ENCODE peak calls at places on chromosomes 6 and 20, in seven cellular contexts. V is SK-N-SH, O is stomach, H is A549, I is suprapubic skin, P is transverse colon, Y is H1. E is an unnamed sample. For H3K4me1, the result is how much of the 10 kb centered on the place peaks cover.

GRCh38 chr20:43910564-43910963 is 4.1 kb upstream of the TOX2 start:
- DNase-seq in V (no peak), O (no peak), H (no peak), I (no peak), P (no peak), Y (no peak), E (no peak)

GRCh38 chr6:154868143-154868594 is 126.9 kb upstream of the TIAM2 start:
- DNase-seq in V (peak), O (no peak), H (peak), I (no peak), P (no peak), Y (no peak), E (no peak)

GRCh38 chr6:170434114-170434820 is 118.8 kb downstream of the PSMB1 start:
- DNase-seq in V (no peak), O (no peak), H (no peak), I (no peak), P (no peak), Y (no peak), E (no peak)

GRCh38 chr6:135464634-135465033 is 32.9 kb downstream of the AHI1 start:
- DNase-seq in V (no peak), O (no peak), H (no peak), I (no peak), P (no peak), Y (no peak), E (no peak)

GRCh38 chr6:70633870-70634269 is 33.8 kb upstream of the SMAP1 start:
- DNase-seq in V (no peak), O (no peak), H (no peak), I (no peak), P (no peak), Y (no peak), E (no peak)

GRCh38 chr6:43768983-43769525 is 957 bp upstream of the VEGFA start:
- DNase-seq in V (peak), O (no peak), H (no peak), I (no peak), P (no peak), Y (no peak), E (peak)

GRCh38 chr6:155274533-155274932 is 10.7 kb downstream of the CLDN20 start:
- DNase-seq in V (no peak), O (no peak), H (no peak), I (no peak), P (no peak), Y (no peak), E (no peak)

GRCh38 chr6:42124223-42124836 is 18.1 kb downstream of the C6orf132 start:
- DNase-seq in V (no peak), O (no peak), H (no peak), I (no peak), P (no peak), Y (no peak), E (no peak)

GRCh38 chr20:23753589-23753988 is 2.9 kb upstream of the CST1 start:
- DNase-seq in V (no peak), O (no peak), H (no peak), I (no peak), P (no peak), Y (no peak), E (no peak)

GRCh38 chr20:4951299-4951698 is 50.0 kb downstream of the SLC23A2 start:
- DNase-seq in V (no peak), O (no peak), H (peak), I (no peak), P (no peak), Y (no peak), E (no peak)

GRCh38 chr6:84150680-84151079 is 76.8 kb downstream of the CEP162 start:
- DNase-seq in V (no peak), O (no peak), H (no peak), I (no peak), P (no peak), Y (no peak), E (no peak)

GRCh38 chr20:7272512-7272911 is 505.0 kb downstream of the BMP2 start:
- DNase-seq in V (no peak), O (no peak), H (no peak), I (no peak), P (no peak), Y (no peak), E (no peak)

GRCh38 chr20:15675151-15675550 is 898.1 kb downstream of the KIF16B start:
- DNase-seq in V (peak), O (no peak), H (no peak), I (no peak), P (no peak), Y (no peak), E (no peak)

GRCh38 chr6:324729-325125 is 32.4 kb downstream of the DUSP22 start:
- DNase-seq in V (no peak), O (no peak), H (no peak), I (no peak), P (peak), Y (no peak), E (no peak)

GRCh38 chr6:13924949-13925881 is at the start of gene RNF182:
- DNase-seq in V (peak), O (no peak), H (no peak), I (no peak), P (peak), Y (no peak), E (no peak)

GRCh38 chr6:165231581-165232276 is 77.7 kb downstream of the C6orf118 start:
- DNase-seq in V (peak), O (no peak), H (peak), I (no peak), P (no peak), Y (no peak), E (no peak)

GRCh38 chr6:77021778-77022177 is 441.5 kb downstream of the HTR1B start:
- DNase-seq in V (no peak), O (no peak), H (no peak), I (no peak), P (no peak), Y (no peak), E (no peak)

GRCh38 chr20:38870733-38871559 is 55.3 kb upstream of the FAM83D start:
- DNase-seq in V (no peak), O (no peak), H (peak), I (no peak), P (peak), Y (no peak), E (no peak)

GRCh38 chr6:114465511-114465910 is 122.7 kb upstream of the HS3ST5 start:
- DNase-seq in V (no peak), O (no peak), H (no peak), I (no peak), P (no peak), Y (no peak), E (no peak)

GRCh38 chr6:42449917-42450313 is 1.8 kb downstream of the TRERF1 start:
- DNase-seq in V (no peak), O (no peak), H (no peak), I (peak), P (no peak), Y (no peak), E (no peak)

GRCh38 chr6:34876451-34876850 is 11.4 kb downstream of the TAF11 start:
- DNase-seq in V (no peak), O (no peak), H (no peak), I (no peak), P (no peak), Y (no peak), E (no peak)

GRCh38 chr6:163483107-163483506 is 68.6 kb downstream of the QKI start:
- DNase-seq in V (no peak), O (no peak), H (no peak), I (no peak), P (no peak), Y (no peak), E (no peak)

GRCh38 chr20:38290829-38291581 is 13.0 kb upstream of the BPI start:
- DNase-seq in V (peak), O (no peak), H (peak), I (no peak), P (no peak), Y (peak), E (no peak)

GRCh38 chr6:45293306-45293705 is 34.8 kb upstream of the RUNX2 start:
- DNase-seq in V (no peak), O (no peak), H (no peak), I (no peak), P (no peak), Y (no peak), E (no peak)

GRCh38 chr6:90368601-90369000 is 72.0 kb upstream of the BACH2 start:
- DNase-seq in V (no peak), O (no peak), H (no peak), I (no peak), P (no peak), Y (no peak), E (no peak)

GRCh38 chr6:90368001-90368400 is 71.4 kb upstream of the BACH2 start:
- DNase-seq in V (no peak), O (no peak), H (no peak), I (no peak), P (no peak), Y (no peak), E (no peak)

GRCh38 chr6:90370493-90370959 is 73.9 kb upstream of the BACH2 start:
- DNase-seq in V (no peak), O (no peak), H (no peak), I (no peak), P (no peak), Y (no peak), E (no peak)

GRCh38 chr6:90369651-90370050 is 73.0 kb upstream of the BACH2 start:
- DNase-seq in V (no peak), O (no peak), H (no peak), I (no peak), P (no peak), Y (no peak), E (peak)

GRCh38 chr6:90369024-90369519 is 72.4 kb upstream of the BACH2 start:
- DNase-seq in V (no peak), O (peak), H (peak), I (peak), P (peak), Y (peak), E (peak)
- TF ChIP-seq EP300 in V (peak), O (no peak), H (no peak), I (peak), P (peak), Y (no peak), E (peak)

GRCh38 chr6:156780117-156780641 is 3.0 kb downstream of the ARID1B start:
- DNase-seq in V (peak), O (peak), H (peak), I (no peak), P (peak), Y (no peak), E (no peak)

GRCh38 chr6:156781882-156782631 is 4.9 kb downstream of the ARID1B start:
- DNase-seq in V (no peak), O (no peak), H (no peak), I (no peak), P (no peak), Y (no peak), E (no peak)

GRCh38 chr6:156783958-156784357 is 6.8 kb downstream of the ARID1B start:
- DNase-seq in V (no peak), O (no peak), H (no peak), I (no peak), P (no peak), Y (no peak), E (no peak)

GRCh38 chr6:156780962-156781705 is 4.0 kb downstream of the ARID1B start:
- DNase-seq in V (no peak), O (no peak), H (no peak), I (no peak), P (no peak), Y (no peak), E (no peak)

GRCh38 chr6:156782691-156783320 is 5.6 kb downstream of the ARID1B start:
- DNase-seq in V (no peak), O (no peak), H (no peak), I (no peak), P (no peak), Y (no peak), E (no peak)
- H3K4me1 ChIP-seq in V (under half), O (half or more), H (under half), I (half or more), P (half or more), Y (under half), E (under half)

DNA sequence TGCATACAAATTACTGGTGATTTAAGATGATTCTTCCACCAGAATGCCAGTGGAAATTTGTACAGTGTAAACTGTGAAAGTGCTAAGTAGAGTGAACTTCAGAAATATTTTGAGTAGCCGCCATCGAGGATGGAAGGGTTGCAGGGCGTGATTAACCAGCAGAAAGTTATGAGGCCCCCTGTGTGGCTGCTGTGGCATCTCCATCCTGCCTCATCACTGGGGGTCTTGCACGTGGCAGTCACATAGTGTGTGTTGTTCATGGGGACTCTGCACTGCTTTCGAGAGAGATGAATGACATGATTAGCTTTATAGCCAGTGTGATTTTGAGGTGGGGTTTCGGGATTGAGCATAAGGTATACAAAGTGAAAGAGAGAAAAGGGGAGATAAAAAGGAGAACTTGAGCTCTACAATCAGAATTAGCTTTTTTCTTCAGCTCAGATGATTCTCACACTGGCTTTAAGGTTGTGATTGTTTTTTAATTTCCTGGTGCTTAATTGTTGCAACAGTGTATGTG is 26.4 kb downstream of the KCTD20 start:
- DNase-seq in V (no peak), O (no peak), H (no peak), I (no peak), P (no peak), Y (no peak), E (no peak)
- H3K27ac ChIP-seq in V (no peak), O (no peak), H (no peak), I (no peak), P (no peak), Y (no peak), E (no peak)

GRCh38 chr6:26571592-26572296 is 25.0 kb upstream of the ABT1 start:
- DNase-seq in V (peak), O (no peak), H (no peak), I (no peak), P (peak), Y (no peak), E (peak)
- TF ChIP-seq EP300 in V (no peak), O (no peak), H (no peak), I (no peak), P (no peak), Y (no peak), E (no peak)

DNA sequence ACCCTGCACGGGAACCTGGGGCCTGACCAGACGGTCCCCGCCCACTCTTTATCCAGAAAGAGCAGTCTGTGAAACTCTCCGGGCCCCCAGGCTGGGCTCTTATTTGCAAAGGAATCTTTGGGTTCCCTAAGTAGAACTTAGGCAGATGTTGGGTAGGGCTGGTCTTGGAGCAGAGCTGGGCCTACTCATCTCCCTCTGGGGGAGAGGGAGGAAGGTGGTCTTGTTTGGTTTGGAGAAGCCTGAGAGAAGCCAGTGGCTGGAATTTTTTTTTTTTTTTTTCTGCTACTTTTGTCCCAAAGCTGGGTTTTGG is 829 bp downstream of the PLCG1 start:
- DNase-seq in V (no peak), O (no peak), H (no peak), I (no peak), P (no peak), Y (no peak), E (no peak)
- H3K4me1 ChIP-seq in V (half or more), O (half or more), H (under half), I (half or more), P (under half), Y (under half), E (under half)

GRCh38 chr6:142376115-142376514 is 74.3 kb downstream of the ADGRG6 start:
- DNase-seq in V (no peak), O (no peak), H (no peak), I (no peak), P (no peak), Y (no peak), E (no peak)

GRCh38 chr6:142372348-142372747 is 70.5 kb downstream of the ADGRG6 start:
- DNase-seq in V (no peak), O (no peak), H (no peak), I (no peak), P (no peak), Y (no peak), E (no peak)

GRCh38 chr6:142374965-142375733 is 73.3 kb downstream of the ADGRG6 start:
- DNase-seq in V (no peak), O (no peak), H (peak), I (no peak), P (no peak), Y (no peak), E (no peak)

GRCh38 chr6:142373268-142374089 is 71.7 kb downstream of the ADGRG6 start:
- DNase-seq in V (no peak), O (no peak), H (no peak), I (no peak), P (no peak), Y (no peak), E (no peak)

DNA sequence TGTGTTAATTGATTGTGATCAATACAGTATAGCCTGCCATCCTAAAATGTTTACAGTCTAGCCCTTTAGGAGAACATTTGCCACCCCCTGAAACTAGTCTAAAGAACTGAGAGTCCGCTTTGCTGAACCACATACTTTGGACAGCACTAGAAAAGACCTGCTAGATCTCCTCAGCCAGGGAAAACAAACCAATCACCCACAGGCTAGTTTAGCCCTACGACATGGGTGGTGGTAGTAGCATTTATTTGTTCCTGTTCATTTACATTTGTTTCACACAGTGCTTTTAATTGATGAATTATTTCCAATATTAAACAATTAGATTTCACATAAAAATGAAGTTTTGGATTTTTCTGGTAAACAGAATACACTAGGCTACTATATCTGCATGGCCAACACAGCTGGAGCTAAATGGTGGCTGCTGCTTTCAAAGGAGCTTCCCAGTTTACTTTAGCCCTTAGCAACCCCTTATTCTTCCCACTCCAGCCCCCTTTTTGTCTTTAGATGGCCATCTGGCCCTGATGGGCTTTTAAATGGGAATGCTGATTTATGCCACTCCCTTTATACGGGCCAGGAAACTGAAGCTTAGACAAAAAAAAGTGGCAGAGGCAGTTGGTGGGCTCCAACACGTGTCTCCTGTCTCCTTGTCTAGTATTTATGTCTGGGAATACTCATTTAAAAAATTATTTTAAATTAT is 72.4 kb downstream of the ADGRG6 start:
- DNase-seq in V (no peak), O (no peak), H (no peak), I (no peak), P (no peak), Y (no peak), E (no peak)
- H3K27ac ChIP-seq in V (peak), O (no peak), H (peak), I (no peak), P (no peak), Y (no peak), E (no peak)

GRCh38 chr6:12065321-12066140 is 53.4 kb downstream of the HIVEP1 start:
- DNase-seq in V (no peak), O (no peak), H (no peak), I (no peak), P (no peak), Y (no peak), E (no peak)
- TF ChIP-seq EP300 in V (no peak), O (no peak), H (no peak), I (no peak), P (no peak), Y (no peak), E (no peak)

GRCh38 chr6:148500402-148500801 is 157.8 kb downstream of the SASH1 start:
- DNase-seq in V (no peak), O (no peak), H (no peak), I (no peak), P (no peak), Y (no peak), E (no peak)

GRCh38 chr6:148495029-148495428 is 152.4 kb downstream of the SASH1 start:
- DNase-seq in V (no peak), O (no peak), H (no peak), I (no peak), P (no peak), Y (no peak), E (no peak)

GRCh38 chr6:148497256-148497655 is 154.6 kb downstream of the SASH1 start:
- DNase-seq in V (no peak), O (no peak), H (no peak), I (no peak), P (no peak), Y (no peak), E (no peak)

GRCh38 chr6:148501178-148501590 is 158.5 kb downstream of the SASH1 start:
- DNase-seq in V (no peak), O (no peak), H (no peak), I (no peak), P (peak), Y (no peak), E (no peak)

GRCh38 chr6:148497717-148498116 is 155.1 kb downstream of the SASH1 start:
- DNase-seq in V (no peak), O (no peak), H (no peak), I (no peak), P (no peak), Y (no peak), E (no peak)
- H3K4me1 ChIP-seq in V (under half), O (under half), H (under half), I (half or more), P (under half), Y (under half), E (under half)

E was measured in ovary.